ENCODE peak calls at places on chromosomes 2 and 18, in ten cellular contexts. W, Q, Z, X, K, E, B, F, R and I are unnamed samples.

GRCh38 chr2:183243760-183244159 is 119.5 kb downstream of the NUP35 start:
- DNase-seq in W (no peak), Q (no peak), Z (no peak), X (no peak), K (no peak), E (no peak), B (no peak), F (no peak), R (no peak), I (no peak)

GRCh38 chr2:222878877-222879601 is 18.2 kb downstream of the ACSL3 start:
- DNase-seq in W (no peak), Q (no peak), Z (peak; percentile 22), X (no peak), K (no peak), E (no peak), B (peak; percentile 48), F (no peak), R (no peak), I (no peak)

GRCh38 chr18:39380186-39380714 is 1814.7 kb upstream of the CELF4 start:
- DNase-seq in W (no peak), Q (no peak), Z (no peak), X (no peak), K (no peak), E (no peak), B (no peak), F (no peak), R (no peak), I (no peak)

GRCh38 chr18:67938691-67939090 is 422.2 kb upstream of the DSEL start:
- DNase-seq in W (no peak), Q (no peak), Z (no peak), X (no peak), K (no peak), E (no peak), B (peak; percentile 89), F (no peak), R (no peak), I (no peak)

GRCh38 chr2:239002591-239002959 is 154.7 kb downstream of the TWIST2 start:
- DNase-seq in W (no peak), Q (no peak), Z (no peak), X (no peak), K (no peak), E (no peak), B (no peak), F (no peak), R (no peak), I (no peak)

GRCh38 chr2:38415023-38415422 is 38.0 kb upstream of the ATL2 start:
- DNase-seq in W (peak; percentile 9), Q (no peak), Z (no peak), X (no peak), K (no peak), E (no peak), B (no peak), F (no peak), R (no peak), I (no peak)

GRCh38 chr2:26982102-26982742 is 11.8 kb downstream of the MAPRE3 start:
- DNase-seq in W (peak; percentile 90), Q (peak; percentile 81), Z (peak; percentile 79), X (peak; percentile 70), K (peak; percentile 92), E (peak; percentile 47), B (peak; percentile 33), F (peak; percentile 62), R (peak; percentile 24), I (no peak)

GRCh38 chr2:85312404-85312803 is 15.4 kb downstream of the TGOLN2 start:
- DNase-seq in W (no peak), Q (no peak), Z (no peak), X (no peak), K (no peak), E (no peak), B (peak; percentile 82), F (no peak), R (no peak), I (no peak)

GRCh38 chr2:126986788-126987187 is 88.1 kb downstream of the TEX51 start:
- DNase-seq in W (no peak), Q (no peak), Z (no peak), X (no peak), K (no peak), E (no peak), B (no peak), F (no peak), R (no peak), I (peak; percentile 38)

GRCh38 chr18:48563027-48563426 is 24.2 kb downstream of the CTIF start:
- DNase-seq in W (no peak), Q (no peak), Z (peak; percentile 13), X (no peak), K (no peak), E (no peak), B (peak; percentile 72), F (no peak), R (no peak), I (no peak)

GRCh38 chr2:50863856-50864255 is 168.1 kb downstream of the NRXN1 start:
- DNase-seq in W (no peak), Q (no peak), Z (no peak), X (no peak), K (no peak), E (no peak), B (no peak), F (no peak), R (no peak), I (no peak)

DNA sequence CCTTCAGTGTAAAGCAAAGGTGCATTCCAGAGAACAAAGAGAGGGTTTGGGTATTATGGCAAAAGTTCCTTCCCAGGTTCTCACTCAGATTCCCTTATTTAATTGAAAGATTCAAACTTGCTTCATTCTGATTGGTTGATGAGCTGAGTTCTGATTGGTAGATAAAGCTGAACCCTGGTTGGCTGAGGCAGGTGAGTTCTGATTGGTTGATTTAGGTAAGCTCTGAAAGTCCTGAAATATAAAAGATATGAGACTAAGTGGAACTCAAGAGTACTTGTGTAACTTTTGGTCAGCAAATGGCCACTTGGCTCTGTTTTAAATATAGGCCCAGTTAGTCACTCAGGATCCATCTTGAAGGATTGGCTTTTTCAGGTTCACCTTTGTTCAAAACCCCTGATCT is 99.8 kb upstream of the FBXO11 start:
- DNase-seq in W (no peak), Q (no peak), Z (no peak), X (no peak), K (no peak), E (no peak), B (no peak), F (no peak), R (no peak), I (no peak)
- H3K27ac ChIP-seq in W (no peak overlapping the region), Q (no peak overlapping the region), Z (no peak overlapping the region), X (no peak overlapping the region), K (no peak overlapping the region), E (no peak overlapping the region), B (no peak overlapping the region), F (no peak overlapping the region), R (no peak overlapping the region), I (no peak overlapping the region)

DNA sequence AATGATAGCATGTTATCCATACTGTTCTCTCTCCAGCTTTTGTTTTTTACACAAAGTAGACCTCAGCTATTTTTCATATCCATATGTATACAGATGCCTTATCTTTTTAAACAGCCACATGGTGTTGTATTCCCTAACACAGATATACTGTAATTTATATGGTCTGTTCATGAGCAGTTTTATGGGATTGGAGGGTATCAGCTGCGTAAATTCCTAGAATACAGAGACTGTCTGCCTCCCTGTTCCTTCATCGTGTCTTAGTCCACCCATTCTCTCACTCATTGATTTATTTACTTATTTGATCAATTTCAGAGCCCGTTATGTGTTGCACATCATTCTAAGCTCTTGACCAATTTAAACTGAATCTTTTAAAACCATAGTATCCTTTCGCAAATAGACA is 80.6 kb downstream of the GATA6 start:
- DNase-seq in W (no peak), Q (no peak), Z (no peak), X (no peak), K (no peak), E (no peak), B (no peak), F (no peak), R (no peak), I (no peak)
- H3K27ac ChIP-seq in W (no peak overlapping the region), Q (no peak overlapping the region), Z (no peak overlapping the region), X (no peak overlapping the region), K (no peak overlapping the region), E (no peak overlapping the region), B (no peak overlapping the region), F (no peak overlapping the region), R (no peak overlapping the region), I (no peak overlapping the region)

GRCh38 chr18:57806891-57807280 is 3.8 kb upstream of the ATP8B1 start:
- DNase-seq in W (no peak), Q (no peak), Z (peak; percentile 24), X (peak; percentile 71), K (no peak), E (peak; percentile 29), B (peak; percentile 78), F (peak; percentile 60), R (no peak), I (no peak)
- H3K27ac ChIP-seq in W (peak overlapping the region; percentile 66), Q (no peak overlapping the region), Z (peak overlapping the region; percentile 80), X (peak overlapping the region; percentile 51), K (peak overlapping the region; percentile 65), E (no peak overlapping the region), B (peak overlapping the region; percentile 81), F (peak overlapping the region; percentile 63), R (no peak overlapping the region), I (no peak overlapping the region)

GRCh38 chr2:217912030-217913024 is 90.5 kb downstream of the TNS1 start:
- DNase-seq in W (peak; percentile 71), Q (peak; percentile 78), Z (no peak), X (no peak), K (no peak), E (no peak), B (no peak), F (no peak), R (no peak), I (no peak)

GRCh38 chr2:217913415-217913814 is 89.4 kb downstream of the TNS1 start:
- DNase-seq in W (peak; percentile 78), Q (no peak), Z (no peak), X (no peak), K (no peak), E (no peak), B (no peak), F (no peak), R (no peak), I (no peak)

GRCh38 chr2:217910875-217911212 is 92.0 kb downstream of the TNS1 start:
- DNase-seq in W (peak; percentile 80), Q (no peak), Z (no peak), X (no peak), K (no peak), E (no peak), B (no peak), F (no peak), R (no peak), I (no peak)

GRCh38 chr2:217909156-217909820 is 93.5 kb downstream of the TNS1 start:
- DNase-seq in W (no peak), Q (no peak), Z (no peak), X (no peak), K (no peak), E (no peak), B (no peak), F (no peak), R (no peak), I (no peak)

DNA sequence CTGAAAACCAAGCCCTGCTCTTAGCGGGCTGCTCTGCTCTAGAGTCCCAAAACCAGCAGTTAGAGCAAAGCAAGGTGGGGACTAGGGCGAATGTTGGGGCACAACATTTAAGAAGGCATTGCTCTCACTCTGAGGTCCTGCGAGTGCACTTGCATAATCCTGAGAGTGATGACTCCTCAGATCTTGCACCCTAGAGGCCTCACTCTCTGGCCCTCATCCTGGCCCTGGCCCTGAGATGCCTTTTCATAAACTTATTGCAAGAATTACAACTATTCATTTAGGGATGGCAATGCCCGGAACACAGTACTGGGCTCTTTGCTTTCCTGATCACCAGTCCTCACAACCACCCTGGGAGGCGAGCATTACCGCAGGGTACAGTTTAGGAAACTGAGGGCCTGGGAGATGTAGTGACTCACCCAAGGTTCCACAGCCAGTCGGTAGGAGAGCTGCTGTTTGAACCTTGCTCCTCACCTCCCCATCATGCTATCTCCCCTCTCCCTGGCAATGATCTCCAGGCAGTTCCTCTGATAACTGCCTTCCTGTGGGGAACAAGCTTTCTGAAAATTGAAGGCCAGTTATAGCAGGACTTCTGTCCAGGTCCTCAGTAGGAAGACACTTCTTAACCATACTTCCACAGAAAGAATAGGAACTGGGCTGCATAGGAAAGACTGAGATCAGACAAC is 91.4 kb downstream of the TNS1 start:
- DNase-seq in W (peak; percentile 87), Q (no peak), Z (no peak), X (peak; percentile 86), K (no peak), E (no peak), B (no peak), F (peak; percentile 82), R (no peak), I (no peak)
- H3K27ac ChIP-seq in W (peak overlapping the region; percentile 94), Q (peak overlapping the region; percentile 76), Z (peak overlapping the region; percentile 13), X (peak overlapping the region; percentile 96), K (peak overlapping the region; percentile 48), E (peak overlapping the region; percentile 71), B (no peak overlapping the region), F (peak overlapping the region; percentile 98), R (peak overlapping the region; percentile 79), I (peak overlapping the region; percentile 67)